ENCODE peak calls at places on chromosome 2, in nine cellular contexts. J, E, O, H, K, L, B, Y and S are unnamed samples.

GRCh38 chr2:239222346-239223028 is 178.3 kb downstream of the HDAC4 start:
- DNase-seq in B (no peak), O (no peak), K (peak; percentile 28), L (no peak), H (no peak), E (no peak), J (no peak), Y (no peak), S (no peak)

GRCh38 chr2:9099341-9099751 is 95.9 kb upstream of the MBOAT2 start:
- DNase-seq in J (peak; percentile 85), O (no peak), Y (peak; percentile 31), H (no peak), L (no peak), E (no peak), B (no peak), K (no peak), S (no peak)

GRCh38 chr2:126543081-126543480 is 112.9 kb upstream of the GYPC start:
- DNase-seq in B (no peak), Y (peak; percentile 7), J (peak; percentile 0), L (no peak), H (no peak), E (no peak), O (no peak), K (no peak), S (no peak)

GRCh38 chr2:162888641-162889040 is 50.1 kb upstream of the KCNH7 start:
- DNase-seq in H (no peak), O (no peak), L (no peak), J (no peak), Y (no peak), E (no peak), B (no peak), K (no peak), S (no peak)

GRCh38 chr2:108632748-108633147 is 86.5 kb upstream of the RANBP2 start:
- DNase-seq in B (no peak), L (no peak), Y (no peak), J (no peak), K (no peak), E (no peak), O (no peak), H (no peak), S (no peak)

GRCh38 chr2:222592176-222592575 is 63.7 kb downstream of the FARSB start:
- DNase-seq in H (no peak), O (no peak), J (no peak), K (no peak), Y (no peak), L (no peak), E (no peak), B (no peak), S (no peak)

GRCh38 chr2:20185176-20186022 is 39.5 kb downstream of the SDC1 start:
- DNase-seq in H (no peak), J (peak; percentile 88), E (no peak), K (no peak), L (peak; percentile 80), B (no peak), Y (peak; percentile 48), O (no peak), S (no peak)

GRCh38 chr2:102488063-102488462 is 15.0 kb downstream of the SLC9A4 start:
- DNase-seq in Y (no peak), H (no peak), L (no peak), K (no peak), B (no peak), O (no peak), E (no peak), J (peak; percentile 62), S (no peak)

GRCh38 chr2:95331606-95332005 is 34.5 kb downstream of the KCNIP3 start:
- DNase-seq in J (no peak), E (no peak), Y (no peak), O (no peak), H (no peak), L (peak; percentile 34), B (no peak), K (no peak), S (no peak)

GRCh38 chr2:173076557-173077345 is 1.1 kb downstream of the MAP3K20 start:
- DNase-seq in Y (peak; percentile 37), L (peak; percentile 80), B (peak; percentile 45), K (peak; percentile 57), E (peak; percentile 25), J (peak; percentile 79), O (peak; percentile 36), H (peak; percentile 42), S (peak; percentile 60)

GRCh38 chr2:64137996-64138395 is 6.2 kb downstream of the PELI1 start:
- DNase-seq in E (no peak), L (no peak), O (no peak), J (no peak), H (no peak), B (no peak), K (no peak), Y (no peak), S (no peak)

GRCh38 chr2:64134813-64135212 is 9.4 kb downstream of the PELI1 start:
- DNase-seq in K (no peak), E (no peak), Y (no peak), L (no peak), J (no peak), O (no peak), H (no peak), B (no peak), S (no peak)

GRCh38 chr2:64135421-64135820 is 8.8 kb downstream of the PELI1 start:
- DNase-seq in J (no peak), B (no peak), H (no peak), O (no peak), Y (no peak), K (no peak), L (no peak), E (no peak), S (no peak)

GRCh38 chr2:64140665-64141064 is 3.6 kb downstream of the PELI1 start:
- DNase-seq in K (no peak), H (no peak), B (no peak), O (no peak), L (no peak), Y (no peak), E (no peak), J (no peak), S (no peak)

GRCh38 chr2:64137567-64137966 is 6.7 kb downstream of the PELI1 start:
- DNase-seq in B (no peak), O (no peak), H (no peak), K (no peak), E (no peak), Y (no peak), J (no peak), L (no peak), S (no peak)
- TF ChIP-seq CTCF in B (no peak), O (no peak), H (no peak), K (no peak), E (no peak), Y (no peak), J (no peak), L (no peak), S (no peak)

DNA sequence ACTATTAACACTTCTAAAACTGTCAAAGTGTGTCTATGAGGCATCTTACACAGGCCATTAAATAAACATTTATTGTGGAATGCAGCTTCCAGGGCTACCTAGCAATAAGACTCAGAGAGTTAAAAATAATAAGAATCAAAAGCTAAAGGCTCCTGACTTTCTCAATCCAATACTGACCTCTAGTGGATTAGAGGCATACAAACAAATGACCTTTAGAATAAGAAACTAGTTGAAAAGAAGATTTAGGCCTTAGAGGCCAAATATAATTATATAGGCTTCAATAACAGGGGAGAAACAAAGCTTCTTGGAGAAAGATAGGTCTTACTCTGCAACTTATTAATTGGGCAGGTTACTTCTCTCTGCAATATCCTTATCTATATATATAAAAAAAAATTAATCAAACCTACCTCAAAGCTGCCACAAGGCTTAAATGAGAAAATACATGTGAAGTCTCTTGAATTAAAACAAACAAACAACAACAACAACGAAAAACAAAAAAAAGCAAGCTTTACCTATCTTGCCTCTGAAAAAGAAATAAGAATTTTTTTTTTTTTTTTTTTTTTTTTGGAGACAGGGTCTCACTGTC is 246.1 kb downstream of the EXOC6B start:
- DNase-seq in K (no peak), L (no peak), H (peak; percentile 7), O (no peak), J (peak; percentile 68), B (no peak), E (no peak), Y (peak; percentile 74), S (no peak)
- TF ChIP-seq CTCF in K (peak; percentile 60), L (peak; percentile 72), H (peak; percentile 54), O (peak; percentile 64), J (peak; percentile 54), B (peak; percentile 85), E (no peak), Y (peak; percentile 97), S (peak; percentile 74)

GRCh38 chr2:14123436-14124103 is 508.9 kb upstream of the LRATD1 start:
- DNase-seq in O (no peak), K (no peak), B (no peak), H (no peak), Y (no peak), E (no peak), J (no peak), L (no peak), S (no peak)
- TF ChIP-seq CTCF in O (no peak), K (no peak), B (no peak), H (no peak), Y (no peak), E (no peak), J (no peak), L (no peak), S (no peak)

DNA sequence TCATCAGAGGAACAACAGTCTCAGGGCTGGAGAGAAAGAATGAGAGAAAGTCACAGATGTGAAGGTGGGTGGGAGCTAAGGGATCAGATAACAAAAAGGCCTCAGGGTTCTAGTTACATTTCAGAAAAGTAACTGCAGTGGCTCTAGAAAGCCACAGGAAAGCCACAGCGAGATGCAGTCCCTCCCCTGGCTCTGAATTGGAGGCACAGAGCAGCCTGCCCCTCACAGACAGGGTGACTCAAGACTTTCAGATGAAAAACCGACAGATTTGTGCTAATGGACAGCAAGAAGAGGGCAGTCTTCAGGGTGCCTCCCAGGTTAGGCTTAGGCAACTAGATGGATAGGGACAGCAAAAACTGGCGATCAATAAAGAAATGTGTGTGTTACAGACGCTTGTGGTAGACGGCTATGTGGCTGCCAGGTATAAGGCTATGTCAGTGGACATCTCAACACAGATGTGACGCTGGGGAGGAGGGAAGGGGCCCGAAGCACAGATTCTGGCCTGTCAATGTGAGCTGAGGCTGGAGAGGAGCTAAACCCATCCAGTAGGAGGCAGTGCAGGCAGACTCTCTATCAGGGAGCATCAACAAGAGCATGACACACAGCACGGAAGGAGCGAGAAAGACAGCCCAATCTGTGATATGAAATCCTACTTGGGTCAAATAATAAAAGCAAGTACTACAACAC is 26.2 kb downstream of the UNC50 start:
- DNase-seq in O (peak; percentile 48), L (no peak), H (peak; percentile 17), E (no peak), K (no peak), Y (peak; percentile 29), J (no peak), B (no peak), S (peak; percentile 41)
- TF ChIP-seq CTCF in O (peak; percentile 34), L (no peak), H (peak; percentile 67), E (no peak), K (no peak), Y (peak; percentile 29), J (peak; percentile 41), B (peak; percentile 53), S (peak; percentile 39)

DNA sequence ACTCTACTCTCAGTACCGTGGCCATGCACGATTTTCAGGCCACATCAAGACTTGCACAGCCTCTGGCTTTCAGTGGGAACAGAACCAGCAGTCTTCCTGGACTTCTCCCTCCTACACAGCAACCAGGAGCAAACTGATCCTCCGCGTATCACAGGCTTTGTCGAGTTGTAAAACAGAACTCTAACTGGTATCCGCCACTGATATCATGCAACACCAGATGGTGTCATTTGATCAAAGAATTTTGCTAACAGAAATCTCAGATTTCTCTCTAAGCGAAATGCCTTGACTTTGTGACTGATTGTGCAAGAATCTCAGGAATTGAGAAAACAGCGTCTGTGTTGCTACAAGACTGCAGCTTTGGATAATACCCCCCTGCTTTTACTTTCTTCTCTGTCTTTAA is 85.7 kb downstream of the COPS8 start:
- DNase-seq in O (no peak), E (no peak), J (peak; percentile 95), K (peak; percentile 77), B (no peak), L (no peak), Y (peak; percentile 76), H (no peak), S (no peak)
- TF ChIP-seq CTCF in O (no peak), E (no peak), J (peak; percentile 46), K (peak; percentile 59), B (no peak), L (peak; percentile 10), Y (peak; percentile 68), H (no peak), S (no peak)